ENCODE peak calls at places on chromosomes 16 and 17, in five cellular contexts. One of them, this sample, is unnamed.

GRCh38 chr17:79406316-79406715 is 204.5 kb downstream of the RBFOX3 start:
- DNase-seq in mucosa of descending colon: no peak
- DNase-seq in GM20000: no peak
- DNase-seq in tibial artery: no peak
- DNase-seq in psoas muscle: no peak
- DNase-seq in this sample: no peak

GRCh38 chr17:68909066-68909465 is 46.1 kb downstream of the ABCA8 start:
- DNase-seq in mucosa of descending colon: no peak
- DNase-seq in GM20000: peak; percentile 7
- DNase-seq in tibial artery: peak; percentile 73
- DNase-seq in psoas muscle: peak; percentile 37
- DNase-seq in this sample: peak; percentile 18

GRCh38 chr16:51816929-51817328 is 665.9 kb upstream of the SALL1 start:
- DNase-seq in mucosa of descending colon: no peak
- DNase-seq in GM20000: no peak
- DNase-seq in tibial artery: no peak
- DNase-seq in psoas muscle: no peak
- DNase-seq in this sample: no peak

GRCh38 chr17:33968350-33969044 is 286.6 kb upstream of the CCL2 start:
- DNase-seq in mucosa of descending colon: no peak
- DNase-seq in GM20000: peak; percentile 29
- DNase-seq in tibial artery: no peak
- DNase-seq in psoas muscle: no peak
- DNase-seq in this sample: no peak

GRCh38 chr17:1060991-1061390 is 64.1 kb downstream of the TIMM22 start:
- DNase-seq in mucosa of descending colon: peak; percentile 77
- DNase-seq in GM20000: no peak
- DNase-seq in tibial artery: peak; percentile 79
- DNase-seq in psoas muscle: peak; percentile 90
- DNase-seq in this sample: peak; percentile 90

GRCh38 chr16:71754108-71754507 is 29.6 kb upstream of the PHLPP2 start:
- DNase-seq in mucosa of descending colon: no peak
- DNase-seq in GM20000: no peak
- DNase-seq in tibial artery: no peak
- DNase-seq in psoas muscle: no peak
- DNase-seq in this sample: no peak

GRCh38 chr17:6070280-6070894 is at the start of gene WSCD1:
- DNase-seq in mucosa of descending colon: no peak
- DNase-seq in GM20000: peak; percentile 69
- DNase-seq in tibial artery: no peak
- DNase-seq in psoas muscle: peak; percentile 62
- DNase-seq in this sample: peak; percentile 21

GRCh38 chr16:21166561-21166961 is 8.1 kb downstream of the LDAF1 start:
- DNase-seq in mucosa of descending colon: no peak
- DNase-seq in GM20000: no peak
- DNase-seq in tibial artery: no peak
- DNase-seq in psoas muscle: no peak
- DNase-seq in this sample: no peak

GRCh38 chr16:58222532-58223316 is 24.8 kb upstream of the CSNK2A2 start:
- DNase-seq in mucosa of descending colon: no peak
- DNase-seq in GM20000: no peak
- DNase-seq in tibial artery: no peak
- DNase-seq in psoas muscle: no peak
- DNase-seq in this sample: peak; percentile 78

GRCh38 chr16:674968-675883 is at the start of gene RHBDL1:
- DNase-seq in mucosa of descending colon: no peak
- DNase-seq in GM20000: no peak
- DNase-seq in tibial artery: no peak
- DNase-seq in psoas muscle: no peak
- DNase-seq in this sample: peak; percentile 51

GRCh38 chr17:29958947-29959657 is 17.7 kb downstream of the EFCAB5 start:
- DNase-seq in mucosa of descending colon: no peak
- DNase-seq in GM20000: no peak
- DNase-seq in tibial artery: no peak
- DNase-seq in psoas muscle: no peak
- DNase-seq in this sample: no peak

GRCh38 chr16:28304214-28304613 is 11.9 kb downstream of the SBK1 start:
- DNase-seq in mucosa of descending colon: no peak
- DNase-seq in GM20000: no peak
- DNase-seq in tibial artery: no peak
- DNase-seq in psoas muscle: no peak
- DNase-seq in this sample: peak; percentile 33

GRCh38 chr16:12628526-12628925 is 175.2 kb downstream of the CPPED1 start:
- DNase-seq in mucosa of descending colon: no peak
- DNase-seq in GM20000: no peak
- DNase-seq in tibial artery: no peak
- DNase-seq in psoas muscle: no peak
- DNase-seq in this sample: no peak

GRCh38 chr16:73037845-73038570 is 9.9 kb downstream of the ZFHX3 start:
- DNase-seq in mucosa of descending colon: no peak
- DNase-seq in GM20000: no peak
- DNase-seq in tibial artery: peak; percentile 14
- DNase-seq in psoas muscle: no peak
- DNase-seq in this sample: no peak

GRCh38 chr17:27180322-27180721 is 113.6 kb upstream of the WSB1 start:
- DNase-seq in mucosa of descending colon: no peak
- DNase-seq in GM20000: no peak
- DNase-seq in tibial artery: no peak
- DNase-seq in psoas muscle: no peak
- DNase-seq in this sample: no peak

GRCh38 chr17:32956240-32956970 is 28.5 kb downstream of the TMEM98 start:
- DNase-seq in mucosa of descending colon: no peak
- DNase-seq in GM20000: no peak
- DNase-seq in tibial artery: no peak
- DNase-seq in psoas muscle: no peak
- DNase-seq in this sample: no peak

GRCh38 chr17:72565758-72566157 is 444.9 kb downstream of the SOX9 start:
- DNase-seq in mucosa of descending colon: no peak
- DNase-seq in GM20000: no peak
- DNase-seq in tibial artery: no peak
- DNase-seq in psoas muscle: no peak
- DNase-seq in this sample: no peak

GRCh38 chr16:53341787-53342186 is 92.5 kb upstream of the RBL2 start:
- DNase-seq in mucosa of descending colon: no peak
- DNase-seq in GM20000: no peak
- DNase-seq in tibial artery: no peak
- DNase-seq in psoas muscle: no peak
- DNase-seq in this sample: no peak

GRCh38 chr17:46733837-46734516 is 84.5 kb downstream of the WNT3 start:
- DNase-seq in mucosa of descending colon: no peak
- DNase-seq in GM20000: no peak
- DNase-seq in tibial artery: no peak
- DNase-seq in psoas muscle: no peak
- DNase-seq in this sample: no peak

DNA sequence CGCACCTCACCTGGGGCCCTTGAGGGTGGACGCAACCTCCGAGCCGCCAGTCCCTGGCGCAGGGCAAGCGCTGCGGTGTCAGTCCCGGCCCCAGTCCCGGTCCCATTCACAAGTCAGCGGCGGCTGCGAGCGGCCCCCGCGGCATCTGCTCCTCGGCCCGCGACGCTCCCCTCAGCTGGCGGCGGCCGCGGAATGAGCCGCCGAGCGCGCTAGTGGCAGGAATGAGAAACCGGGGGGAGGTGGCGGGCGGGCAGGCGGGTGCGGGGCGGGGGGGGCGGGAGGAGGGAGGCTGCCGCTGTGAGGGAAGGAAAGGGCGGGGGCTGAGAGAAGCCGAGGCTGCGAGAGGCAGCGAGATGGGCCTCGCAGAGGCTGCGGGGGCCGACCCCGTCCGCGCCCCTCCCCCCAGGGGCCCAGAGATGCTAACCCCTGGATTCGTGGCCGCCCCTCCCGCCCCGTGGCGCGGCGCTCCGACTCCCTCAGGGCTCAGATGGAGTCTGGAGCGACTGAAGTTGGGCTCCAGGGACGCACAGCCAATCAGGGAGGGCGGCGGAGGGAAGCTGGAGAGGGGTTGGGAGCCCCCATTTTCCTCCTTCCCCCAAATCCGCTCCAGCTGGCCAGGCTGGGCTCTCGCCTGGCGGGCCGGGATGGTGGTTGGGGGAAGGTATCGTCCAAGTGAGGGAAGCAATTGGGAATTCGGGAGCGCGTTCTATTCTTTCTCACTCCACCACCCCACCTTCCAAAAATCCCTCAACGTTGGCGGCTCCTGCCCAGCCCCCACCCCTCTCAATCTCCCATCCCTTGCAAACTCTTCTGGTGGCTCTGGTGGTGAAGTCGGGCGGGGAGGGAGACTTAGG is at the start of gene CDH11:
- DNase-seq in mucosa of descending colon: peak; percentile 58
- DNase-seq in GM20000: no peak
- DNase-seq in tibial artery: peak; percentile 55
- DNase-seq in psoas muscle: peak; percentile 71
- DNase-seq in this sample: no peak
- TF ChIP-seq CTCF in mucosa of descending colon: no peak
- TF ChIP-seq CTCF in GM20000: no peak
- TF ChIP-seq CTCF in tibial artery: peak; percentile 47
- TF ChIP-seq CTCF in psoas muscle: peak; percentile 31
- TF ChIP-seq CTCF in this sample: no peak

GRCh38 chr16:69465083-69465721 is 40.8 kb downstream of the CYB5B start:
- DNase-seq in mucosa of descending colon: no peak
- DNase-seq in GM20000: peak; percentile 39
- DNase-seq in tibial artery: no peak
- DNase-seq in psoas muscle: no peak
- DNase-seq in this sample: peak; percentile 12
- TF ChIP-seq CTCF in mucosa of descending colon: no peak
- TF ChIP-seq CTCF in GM20000: no peak
- TF ChIP-seq CTCF in tibial artery: no peak
- TF ChIP-seq CTCF in psoas muscle: no peak
- TF ChIP-seq CTCF in this sample: no peak

GRCh38 chr16:67544329-67544841 is 15.8 kb downstream of the RIPOR1 start:
- DNase-seq in mucosa of descending colon: no peak
- DNase-seq in GM20000: no peak
- DNase-seq in tibial artery: no peak
- DNase-seq in psoas muscle: peak; percentile 53
- DNase-seq in this sample: no peak
- TF ChIP-seq CTCF in mucosa of descending colon: no peak
- TF ChIP-seq CTCF in GM20000: no peak
- TF ChIP-seq CTCF in tibial artery: no peak
- TF ChIP-seq CTCF in psoas muscle: no peak
- TF ChIP-seq CTCF in this sample: no peak

GRCh38 chr16:50627419-50627818 is 53.7 kb downstream of the SNX20 start:
- DNase-seq in mucosa of descending colon: no peak
- DNase-seq in GM20000: peak; percentile 65
- DNase-seq in tibial artery: peak; percentile 69
- DNase-seq in psoas muscle: no peak
- DNase-seq in this sample: peak; percentile 19
- TF ChIP-seq CTCF in mucosa of descending colon: no peak
- TF ChIP-seq CTCF in GM20000: peak; percentile 3
- TF ChIP-seq CTCF in tibial artery: peak; percentile 65
- TF ChIP-seq CTCF in psoas muscle: peak; percentile 26
- TF ChIP-seq CTCF in this sample: no peak

GRCh38 chr16:56601325-56601724 is 7.1 kb upstream of the MT2A start:
- DNase-seq in mucosa of descending colon: no peak
- DNase-seq in GM20000: no peak
- DNase-seq in tibial artery: no peak
- DNase-seq in psoas muscle: peak; percentile 19
- DNase-seq in this sample: no peak

GRCh38 chr16:56606071-56606687 is 2.2 kb upstream of the MT2A start:
- DNase-seq in mucosa of descending colon: no peak
- DNase-seq in GM20000: no peak
- DNase-seq in tibial artery: peak; percentile 81
- DNase-seq in psoas muscle: peak; percentile 88
- DNase-seq in this sample: no peak

GRCh38 chr16:56604966-56605365 is 3.4 kb upstream of the MT2A start:
- DNase-seq in mucosa of descending colon: no peak
- DNase-seq in GM20000: no peak
- DNase-seq in tibial artery: no peak
- DNase-seq in psoas muscle: peak; percentile 46
- DNase-seq in this sample: no peak

GRCh38 chr16:56605475-56605874 is 2.9 kb upstream of the MT2A start:
- DNase-seq in mucosa of descending colon: no peak
- DNase-seq in GM20000: no peak
- DNase-seq in tibial artery: no peak
- DNase-seq in psoas muscle: no peak
- DNase-seq in this sample: no peak

GRCh38 chr16:56603589-56603988 is 4.8 kb upstream of the MT2A start:
- DNase-seq in mucosa of descending colon: no peak
- DNase-seq in GM20000: no peak
- DNase-seq in tibial artery: peak; percentile 46
- DNase-seq in psoas muscle: peak; percentile 78
- DNase-seq in this sample: peak; percentile 66
- TF ChIP-seq CTCF in mucosa of descending colon: peak; percentile 12
- TF ChIP-seq CTCF in GM20000: no peak
- TF ChIP-seq CTCF in tibial artery: peak; percentile 59
- TF ChIP-seq CTCF in psoas muscle: peak; percentile 60
- TF ChIP-seq CTCF in this sample: peak; percentile 40

GRCh38 chr16:24700549-24701392 is 28.7 kb upstream of the TNRC6A start:
- DNase-seq in mucosa of descending colon: peak; percentile 44
- DNase-seq in GM20000: no peak
- DNase-seq in tibial artery: peak; percentile 89
- DNase-seq in psoas muscle: peak; percentile 84
- DNase-seq in this sample: peak; percentile 77
- TF ChIP-seq CTCF in mucosa of descending colon: no peak
- TF ChIP-seq CTCF in GM20000: no peak
- TF ChIP-seq CTCF in tibial artery: peak; percentile 49
- TF ChIP-seq CTCF in psoas muscle: peak; percentile 9
- TF ChIP-seq CTCF in this sample: no peak

GRCh38 chr16:3383045-3383448 is 17.8 kb downstream of the ZSCAN32 start:
- DNase-seq in mucosa of descending colon: no peak
- DNase-seq in GM20000: no peak
- DNase-seq in tibial artery: no peak
- DNase-seq in psoas muscle: no peak
- DNase-seq in this sample: no peak
- TF ChIP-seq CTCF in mucosa of descending colon: no peak
- TF ChIP-seq CTCF in GM20000: no peak
- TF ChIP-seq CTCF in tibial artery: no peak
- TF ChIP-seq CTCF in psoas muscle: no peak
- TF ChIP-seq CTCF in this sample: no peak

This sample was measured in Calu3.